ENCODE peak calls at places on chromosome 20, in four cellular contexts. One of them, this sample, is unnamed. For H3K4me1, the result is how much of the 10 kb centered on the place peaks cover.

GRCh38 chr20:50929299-50930138 is 1.7 kb downstream of the ADNP start:
- DNase-seq in HCT116: peak
- DNase-seq in tibial nerve: peak
- DNase-seq in body of pancreas: peak
- DNase-seq in this sample: peak

GRCh38 chr20:41029150-41029872 is 689 bp downstream of the TOP1 start:
- DNase-seq in HCT116: no peak
- DNase-seq in tibial nerve: no peak
- DNase-seq in body of pancreas: no peak
- DNase-seq in this sample: peak

GRCh38 chr20:57087705-57088104 is 178.7 kb downstream of the BMP7 start:
- DNase-seq in HCT116: no peak
- DNase-seq in tibial nerve: no peak
- DNase-seq in body of pancreas: no peak
- DNase-seq in this sample: no peak

GRCh38 chr20:16062661-16063591 is 510.3 kb downstream of the KIF16B start:
- DNase-seq in HCT116: no peak
- DNase-seq in tibial nerve: no peak
- DNase-seq in body of pancreas: no peak
- DNase-seq in this sample: no peak

GRCh38 chr20:41540916-41541315 is 77.3 kb downstream of the CHD6 start:
- DNase-seq in HCT116: no peak
- DNase-seq in tibial nerve: no peak
- DNase-seq in body of pancreas: no peak
- DNase-seq in this sample: no peak

GRCh38 chr20:24665741-24666191 is 196.3 kb downstream of the SYNDIG1 start:
- DNase-seq in HCT116: no peak
- DNase-seq in tibial nerve: no peak
- DNase-seq in body of pancreas: no peak
- DNase-seq in this sample: no peak

GRCh38 chr20:46089338-46090094 is at the start of gene NCOA5:
- DNase-seq in HCT116: peak
- DNase-seq in tibial nerve: peak
- DNase-seq in body of pancreas: peak
- DNase-seq in this sample: peak

GRCh38 chr20:40961176-40961575 is 67.4 kb upstream of the TOP1 start:
- DNase-seq in HCT116: no peak
- DNase-seq in tibial nerve: no peak
- DNase-seq in body of pancreas: no peak
- DNase-seq in this sample: no peak

GRCh38 chr20:41769650-41770049 is 151.5 kb upstream of the CHD6 start:
- DNase-seq in HCT116: no peak
- DNase-seq in tibial nerve: no peak
- DNase-seq in body of pancreas: no peak
- DNase-seq in this sample: no peak

GRCh38 chr20:32649697-32650471 is 23.9 kb downstream of the C20orf203 start:
- DNase-seq in HCT116: no peak
- DNase-seq in tibial nerve: no peak
- DNase-seq in body of pancreas: no peak
- DNase-seq in this sample: no peak

GRCh38 chr20:48733296-48733790 is 94.5 kb downstream of the PREX1 start:
- DNase-seq in HCT116: no peak
- DNase-seq in tibial nerve: no peak
- DNase-seq in body of pancreas: no peak
- DNase-seq in this sample: no peak

GRCh38 chr20:3980260-3981131 is 34.9 kb downstream of the RNF24 start:
- DNase-seq in HCT116: no peak
- DNase-seq in tibial nerve: no peak
- DNase-seq in body of pancreas: no peak
- DNase-seq in this sample: no peak

GRCh38 chr20:61807426-61808160 is 258.1 kb downstream of the TAF4 start:
- DNase-seq in HCT116: no peak
- DNase-seq in tibial nerve: no peak
- DNase-seq in body of pancreas: peak
- DNase-seq in this sample: no peak

GRCh38 chr20:32333988-32334885 is 23.9 kb upstream of the ASXL1 start:
- DNase-seq in HCT116: no peak
- DNase-seq in tibial nerve: no peak
- DNase-seq in body of pancreas: peak
- DNase-seq in this sample: no peak

GRCh38 chr20:62811320-62811719 is 5.5 kb upstream of the COL9A3 start:
- DNase-seq in HCT116: no peak
- DNase-seq in tibial nerve: no peak
- DNase-seq in body of pancreas: no peak
- DNase-seq in this sample: no peak

GRCh38 chr20:50850721-50851286 is 55.9 kb downstream of the BCAS4 start:
- DNase-seq in HCT116: no peak
- DNase-seq in tibial nerve: no peak
- DNase-seq in body of pancreas: peak
- DNase-seq in this sample: no peak

GRCh38 chr20:62117658-62118057 is 4.6 kb upstream of the LSM14B start:
- DNase-seq in HCT116: no peak
- DNase-seq in tibial nerve: no peak
- DNase-seq in body of pancreas: no peak
- DNase-seq in this sample: no peak

GRCh38 chr20:12673352-12673751 is 335.4 kb upstream of the SPTLC3 start:
- DNase-seq in HCT116: no peak
- DNase-seq in tibial nerve: no peak
- DNase-seq in body of pancreas: no peak
- DNase-seq in this sample: no peak

GRCh38 chr20:6588296-6588695 is 179.2 kb upstream of the BMP2 start:
- DNase-seq in HCT116: no peak
- DNase-seq in tibial nerve: no peak
- DNase-seq in body of pancreas: peak
- DNase-seq in this sample: no peak

GRCh38 chr20:13517801-13518200 is 120.9 kb downstream of the TASP1 start:
- DNase-seq in HCT116: no peak
- DNase-seq in tibial nerve: no peak
- DNase-seq in body of pancreas: no peak
- DNase-seq in this sample: no peak

GRCh38 chr20:15930324-15931305 is 642.6 kb downstream of the KIF16B start:
- DNase-seq in HCT116: no peak
- DNase-seq in tibial nerve: no peak
- DNase-seq in body of pancreas: no peak
- DNase-seq in this sample: peak

GRCh38 chr20:35953411-35954199 is 697 bp downstream of the SCAND1 start:
- DNase-seq in HCT116: no peak
- DNase-seq in tibial nerve: no peak
- DNase-seq in body of pancreas: peak
- DNase-seq in this sample: no peak

GRCh38 chr20:47444584-47444983 is 57.1 kb upstream of the NCOA3 start:
- DNase-seq in HCT116: no peak
- DNase-seq in tibial nerve: no peak
- DNase-seq in body of pancreas: no peak
- DNase-seq in this sample: no peak

GRCh38 chr20:51091564-51092195 is 68.8 kb upstream of the KCNG1 start:
- DNase-seq in HCT116: no peak
- DNase-seq in tibial nerve: no peak
- DNase-seq in body of pancreas: no peak
- DNase-seq in this sample: no peak

GRCh38 chr20:35342154-35342769 is 50.0 kb upstream of the FAM83C start:
- DNase-seq in HCT116: no peak
- DNase-seq in tibial nerve: no peak
- DNase-seq in body of pancreas: no peak
- DNase-seq in this sample: no peak

GRCh38 chr20:2760381-2761305 is 39.8 kb downstream of the CPXM1 start:
- DNase-seq in HCT116: no peak
- DNase-seq in tibial nerve: no peak
- DNase-seq in body of pancreas: no peak
- DNase-seq in this sample: no peak

GRCh38 chr20:61533231-61533631 is 281.2 kb downstream of the CDH4 start:
- DNase-seq in HCT116: no peak
- DNase-seq in tibial nerve: no peak
- DNase-seq in body of pancreas: no peak
- DNase-seq in this sample: no peak

GRCh38 chr20:52269327-52269726 is 77.7 kb upstream of the ZFP64 start:
- DNase-seq in HCT116: no peak
- DNase-seq in tibial nerve: no peak
- DNase-seq in body of pancreas: no peak
- DNase-seq in this sample: no peak

GRCh38 chr20:14342910-14343309 is 5.5 kb upstream of the FLRT3 start:
- DNase-seq in HCT116: no peak
- DNase-seq in tibial nerve: no peak
- DNase-seq in body of pancreas: no peak
- DNase-seq in this sample: no peak

DNA sequence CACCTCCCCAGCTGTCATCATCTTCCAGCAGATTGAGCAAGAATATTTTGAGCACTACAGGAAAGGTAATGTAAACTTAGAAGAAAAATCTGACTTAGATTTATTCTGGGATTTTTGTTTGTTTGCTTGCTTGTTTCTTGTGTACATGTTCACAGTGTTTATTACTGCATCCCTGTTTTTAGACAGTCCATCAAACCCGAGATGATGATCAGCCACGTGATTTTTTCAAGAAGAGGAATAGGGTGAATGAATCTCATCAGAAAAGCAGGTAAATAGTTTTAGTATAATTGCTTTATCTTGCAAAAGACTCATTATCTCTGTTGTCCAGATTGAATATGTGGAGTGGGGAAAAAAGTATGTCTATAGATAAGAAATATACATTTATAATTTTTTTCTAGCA is 2.1 kb downstream of the FAM217B start:
- DNase-seq in HCT116: no peak
- DNase-seq in tibial nerve: no peak
- DNase-seq in body of pancreas: no peak
- DNase-seq in this sample: no peak
- H3K27ac ChIP-seq in HCT116: no peak
- H3K27ac ChIP-seq in tibial nerve: no peak
- H3K27ac ChIP-seq in body of pancreas: no peak
- H3K27ac ChIP-seq in this sample: no peak

GRCh38 chr20:22585786-22586493 is 1.6 kb upstream of the FOXA2 start:
- DNase-seq in HCT116: no peak
- DNase-seq in tibial nerve: no peak
- DNase-seq in body of pancreas: no peak
- DNase-seq in this sample: no peak

GRCh38 chr20:22583773-22584629 is at the start of gene FOXA2:
- DNase-seq in HCT116: no peak
- DNase-seq in tibial nerve: no peak
- DNase-seq in body of pancreas: peak
- DNase-seq in this sample: no peak

GRCh38 chr20:22584922-22585785 is 782 bp upstream of the FOXA2 start:
- DNase-seq in HCT116: no peak
- DNase-seq in tibial nerve: no peak
- DNase-seq in body of pancreas: peak
- DNase-seq in this sample: no peak

GRCh38 chr20:22584630-22584921 is 204 bp upstream of the FOXA2 start:
- DNase-seq in HCT116: no peak
- DNase-seq in tibial nerve: no peak
- DNase-seq in body of pancreas: peak
- DNase-seq in this sample: no peak

DNA sequence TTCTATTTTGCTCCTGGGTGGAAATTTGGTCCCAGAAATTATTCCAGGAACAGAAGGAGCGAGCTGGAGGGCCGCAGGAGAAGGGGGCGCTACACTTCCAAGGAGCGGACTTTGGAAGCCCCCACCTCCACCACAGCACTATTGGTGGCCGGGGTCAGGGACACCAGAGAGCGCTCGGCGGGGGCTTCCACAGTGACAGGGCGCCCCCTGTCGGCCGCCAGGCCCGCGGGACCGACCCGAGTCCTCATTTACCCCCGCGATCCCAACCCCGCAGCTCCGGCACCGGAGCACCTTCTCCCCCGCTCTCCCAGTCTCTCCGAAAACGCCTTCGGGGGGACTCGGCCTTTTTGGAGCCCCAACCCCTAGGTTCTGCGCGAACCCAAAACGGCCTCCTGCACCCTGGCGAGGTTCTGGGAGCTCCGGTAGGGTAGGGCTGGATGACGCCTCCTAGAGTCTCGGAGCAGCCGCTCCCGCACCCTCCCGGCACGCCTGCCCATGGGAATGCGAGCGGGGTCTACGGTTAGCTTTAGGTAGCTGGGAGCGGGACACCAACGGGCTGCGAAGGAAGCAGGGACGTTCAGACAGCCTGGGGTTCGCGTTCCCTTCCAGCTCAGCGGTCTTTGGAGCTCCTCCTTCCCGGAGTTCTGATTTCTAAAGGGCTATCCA is 2.4 kb upstream of the FOXA2 start:
- DNase-seq in HCT116: no peak
- DNase-seq in tibial nerve: no peak
- DNase-seq in body of pancreas: peak
- DNase-seq in this sample: no peak
- H3K4me3 ChIP-seq in HCT116: no peak
- H3K4me3 ChIP-seq in tibial nerve: no peak
- H3K4me3 ChIP-seq in body of pancreas: no peak
- H3K4me3 ChIP-seq in this sample: no peak

GRCh38 chr20:23149623-23150279 is 63.6 kb upstream of the CD93 start:
- DNase-seq in HCT116: no peak
- DNase-seq in tibial nerve: no peak
- DNase-seq in body of pancreas: no peak
- DNase-seq in this sample: peak

GRCh38 chr20:23151885-23152284 is 65.8 kb upstream of the CD93 start:
- DNase-seq in HCT116: no peak
- DNase-seq in tibial nerve: no peak
- DNase-seq in body of pancreas: no peak
- DNase-seq in this sample: no peak

GRCh38 chr20:23150304-23151007 is 64.3 kb upstream of the CD93 start:
- DNase-seq in HCT116: no peak
- DNase-seq in tibial nerve: no peak
- DNase-seq in body of pancreas: no peak
- DNase-seq in this sample: no peak

GRCh38 chr20:23152308-23152892 is 66.3 kb upstream of the CD93 start:
- DNase-seq in HCT116: no peak
- DNase-seq in tibial nerve: no peak
- DNase-seq in body of pancreas: peak
- DNase-seq in this sample: no peak

GRCh38 chr20:23151008-23151703 is 65.0 kb upstream of the CD93 start:
- DNase-seq in HCT116: no peak
- DNase-seq in tibial nerve: no peak
- DNase-seq in body of pancreas: no peak
- DNase-seq in this sample: no peak
- H3K4me1 ChIP-seq in HCT116: under half
- H3K4me1 ChIP-seq in tibial nerve: under half
- H3K4me1 ChIP-seq in body of pancreas: under half
- H3K4me1 ChIP-seq in this sample: half or more

GRCh38 chr20:37346526-37347346 is 796 bp downstream of the SRC start:
- DNase-seq in HCT116: no peak
- DNase-seq in tibial nerve: no peak
- DNase-seq in body of pancreas: no peak
- DNase-seq in this sample: no peak

GRCh38 chr20:37345339-37346231 is at the start of gene SRC:
- DNase-seq in HCT116: no peak
- DNase-seq in tibial nerve: peak
- DNase-seq in body of pancreas: peak
- DNase-seq in this sample: peak

GRCh38 chr20:37347347-37347823 is 1.4 kb downstream of the SRC start:
- DNase-seq in HCT116: no peak
- DNase-seq in tibial nerve: no peak
- DNase-seq in body of pancreas: no peak
- DNase-seq in this sample: no peak

GRCh38 chr20:37344506-37345338 is 1.2 kb upstream of the SRC start:
- DNase-seq in HCT116: no peak
- DNase-seq in tibial nerve: no peak
- DNase-seq in body of pancreas: peak
- DNase-seq in this sample: peak

DNA sequence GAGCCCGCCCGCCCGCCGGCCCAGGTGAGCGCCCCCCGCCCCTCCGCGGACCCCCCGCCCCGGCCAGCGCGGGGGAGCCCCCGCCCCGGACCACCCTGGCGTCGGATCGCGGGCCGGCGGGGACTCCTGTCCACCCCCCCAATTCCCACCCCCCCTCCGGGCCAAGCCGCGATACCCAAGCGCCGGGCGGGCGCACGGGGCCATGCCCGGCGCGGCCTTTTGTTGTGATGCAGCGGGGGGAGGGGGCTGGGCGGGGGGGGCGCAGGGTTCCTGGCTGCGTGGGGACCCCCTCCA is 239 bp downstream of the SRC start:
- DNase-seq in HCT116: no peak
- DNase-seq in tibial nerve: no peak
- DNase-seq in body of pancreas: no peak
- DNase-seq in this sample: no peak
- H3K27ac ChIP-seq in HCT116: no peak
- H3K27ac ChIP-seq in tibial nerve: peak
- H3K27ac ChIP-seq in body of pancreas: peak
- H3K27ac ChIP-seq in this sample: no peak